ENCODE peak calls at places on chromosomes 16 and 17, in five cellular contexts. W is HTR-8/SVneo, T is GM13977, N is body of pancreas, K is OCI-LY7. B is an unnamed sample.

GRCh38 chr16:48276102-48276501 is 28.8 kb upstream of the ABCC11 start:
- DNase-seq in W (no peak), T (no peak), N (peak; percentile 22), K (no peak), B (no peak)

GRCh38 chr17:64641499-64641898 is 20.6 kb downstream of the SMURF2 start:
- DNase-seq in W (peak; percentile 57), T (no peak), N (peak; percentile 60), K (no peak), B (peak; percentile 36)

GRCh38 chr17:58677204-58677880 is 14.5 kb downstream of the TEX14 start:
- DNase-seq in W (no peak), T (no peak), N (no peak), K (no peak), B (no peak)

GRCh38 chr17:50707296-50708049 is at the start of gene ANKRD40:
- DNase-seq in W (peak; percentile 90), T (peak; percentile 91), N (peak; percentile 96), K (peak; percentile 91), B (peak; percentile 94)

GRCh38 chr16:75742424-75743047 is 16.2 kb upstream of the CPHXL start:
- DNase-seq in W (no peak), T (no peak), N (no peak), K (peak; percentile 55), B (peak; percentile 34)

GRCh38 chr16:14378131-14378551 is 251.9 kb downstream of the PARN start:
- DNase-seq in W (no peak), T (no peak), N (no peak), K (no peak), B (no peak)

GRCh38 chr17:62703269-62703775 is 75.9 kb downstream of the MRC2 start:
- DNase-seq in W (peak; percentile 84), T (no peak), N (peak; percentile 57), K (no peak), B (no peak)

GRCh38 chr16:70804153-70804728 is 3.3 kb upstream of the VAC14 start:
- DNase-seq in W (peak; percentile 51), T (no peak), N (no peak), K (no peak), B (no peak)

GRCh38 chr16:53290520-53290919 is 143.8 kb upstream of the RBL2 start:
- DNase-seq in W (no peak), T (no peak), N (no peak), K (no peak), B (no peak)

GRCh38 chr16:50272687-50273381 is 6.5 kb downstream of the ADCY7 start:
- DNase-seq in W (no peak), T (no peak), N (no peak), K (no peak), B (no peak)

GRCh38 chr16:66524601-66525164 is 25.2 kb downstream of the TK2 start:
- DNase-seq in W (no peak), T (peak; percentile 49), N (peak; percentile 71), K (peak; percentile 92), B (no peak)

GRCh38 chr16:3480901-3481695 is 14.2 kb downstream of the C16orf90 start:
- DNase-seq in W (no peak), T (no peak), N (no peak), K (no peak), B (no peak)

GRCh38 chr17:2943971-2944370 is 119.4 kb downstream of the OR1D5 start:
- DNase-seq in W (no peak), T (no peak), N (no peak), K (no peak), B (no peak)

GRCh38 chr17:80753946-80754345 is 209.3 kb downstream of the RPTOR start:
- DNase-seq in W (no peak), T (no peak), N (no peak), K (no peak), B (no peak)

GRCh38 chr17:49180303-49180702 is 30.1 kb downstream of the GNGT2 start:
- DNase-seq in W (peak; percentile 78), T (peak; percentile 58), N (peak; percentile 66), K (peak; percentile 65), B (peak; percentile 71)

GRCh38 chr17:19546289-19547065 is 12.8 kb downstream of the SLC47A1 start:
- DNase-seq in W (no peak), T (no peak), N (peak; percentile 51), K (peak; percentile 38), B (peak; percentile 55)

GRCh38 chr17:57445051-57445450 is 188.7 kb downstream of the MSI2 start:
- DNase-seq in W (peak; percentile 72), T (no peak), N (no peak), K (no peak), B (peak; percentile 33)

GRCh38 chr17:9226794-9227135 is 205.5 kb downstream of the NTN1 start:
- DNase-seq in W (no peak), T (no peak), N (no peak), K (no peak), B (no peak)

GRCh38 chr17:27888072-27888471 is 5.1 kb downstream of the LYRM9 start:
- DNase-seq in W (no peak), T (no peak), N (no peak), K (no peak), B (no peak)

GRCh38 chr17:57557793-57558681 is 187.1 kb downstream of the CCDC182 start:
- DNase-seq in W (peak; percentile 98), T (no peak), N (no peak), K (peak; percentile 89), B (no peak)

GRCh38 chr16:85870159-85870558 is 28.8 kb upstream of the IRF8 start:
- DNase-seq in W (no peak), T (no peak), N (peak; percentile 27), K (no peak), B (no peak)

GRCh38 chr17:19248923-19249574 is 11.9 kb downstream of the EPN2 start:
- DNase-seq in W (no peak), T (no peak), N (peak; percentile 40), K (no peak), B (peak; percentile 74)

GRCh38 chr16:73076291-73076959 is 28.5 kb upstream of the ZFHX3 start:
- DNase-seq in W (no peak), T (no peak), N (no peak), K (no peak), B (no peak)

GRCh38 chr17:63314766-63315165 is 131.3 kb downstream of the CYB561 start:
- DNase-seq in W (no peak), T (no peak), N (no peak), K (no peak), B (no peak)

GRCh38 chr16:89187337-89188063 is 12.8 kb downstream of the SLC22A31 start:
- DNase-seq in W (peak; percentile 39), T (no peak), N (no peak), K (peak; percentile 38), B (no peak)

GRCh38 chr16:50313596-50314483 is 47.5 kb downstream of the ADCY7 start:
- DNase-seq in W (no peak), T (peak; percentile 12), N (peak; percentile 63), K (no peak), B (no peak)

GRCh38 chr16:28082624-28083023 is 19.1 kb upstream of the GSG1L start:
- DNase-seq in W (no peak), T (no peak), N (no peak), K (no peak), B (no peak)

GRCh38 chr17:48587276-48588073 is 2.6 kb downstream of the HOXB3 start:
- DNase-seq in W (no peak), T (no peak), N (no peak), K (peak; percentile 31), B (no peak)

GRCh38 chr17:18259621-18260331 is 686 bp upstream of the MIEF2 start:
- DNase-seq in W (no peak), T (no peak), N (no peak), K (no peak), B (no peak)

GRCh38 chr17:29140051-29140582 is 40.1 kb downstream of the MYO18A start:
- DNase-seq in W (no peak), T (peak; percentile 70), N (peak; percentile 88), K (peak; percentile 78), B (no peak)

GRCh38 chr17:31339906-31340661 is 18.7 kb upstream of the EVI2A start:
- DNase-seq in W (no peak), T (no peak), N (no peak), K (no peak), B (no peak)

GRCh38 chr16:66487580-66488235 is 60.6 kb downstream of the BEAN1 start:
- DNase-seq in W (no peak), T (no peak), N (no peak), K (no peak), B (no peak)